ENCODE peak calls at places on chromosome 11, in six cellular contexts. W is colonic mucosa, N is psoas muscle, F is astrocyte of the spinal cord, D is fibroblast of lung, B is GM13977. P is an unnamed sample.

GRCh38 chr11:61817471-61818202 is 834 bp upstream of the FADS1 start:
- DNase-seq in W (no peak), D (no peak), F (no peak), N (no peak), B (no peak), P (no peak)

GRCh38 chr11:13222285-13222684 is 55.3 kb upstream of the BMAL1 start:
- DNase-seq in D (peak), W (no peak), F (no peak), B (no peak), N (no peak), P (no peak)

GRCh38 chr11:35017528-35018342 is 101.3 kb downstream of the PDHX start:
- DNase-seq in D (peak), N (no peak), F (peak), B (no peak), W (no peak), P (no peak)

GRCh38 chr11:34308821-34309585 is 48.8 kb downstream of the ABTB2 start:
- DNase-seq in F (peak), B (no peak), D (peak), N (no peak), W (no peak), P (no peak)

GRCh38 chr11:44731685-44732411 is 5.1 kb downstream of the TSPAN18 start:
- DNase-seq in D (no peak), N (no peak), W (no peak), F (no peak), B (no peak), P (no peak)

GRCh38 chr11:69101100-69101791 is 52.5 kb downstream of the TPCN2 start:
- DNase-seq in F (peak), N (peak), D (peak), W (peak), B (peak), P (peak)

GRCh38 chr11:2652857-2653643 is 46.7 kb downstream of the KCNQ1OT1 start:
- DNase-seq in W (peak), D (no peak), B (peak), N (no peak), F (no peak), P (no peak)

GRCh38 chr11:3809624-3809928 is 1.2 kb downstream of the PGAP2 start:
- DNase-seq in B (no peak), N (no peak), F (no peak), W (no peak), D (no peak), P (no peak)

GRCh38 chr11:76803023-76803422 is 19.9 kb downstream of the TSKU start:
- DNase-seq in F (peak), N (peak), W (peak), D (no peak), B (no peak), P (no peak)

GRCh38 chr11:13705710-13706109 is 37.2 kb downstream of the FAR1 start:
- DNase-seq in D (no peak), W (no peak), F (no peak), B (no peak), N (no peak), P (no peak)

GRCh38 chr11:93648168-93648567 is 13.3 kb upstream of the CEP295 start:
- DNase-seq in F (peak), D (peak), W (no peak), N (no peak), B (no peak), P (no peak)

GRCh38 chr11:16737860-16738197 is 618 bp upstream of the C11orf58 start:
- DNase-seq in N (no peak), F (no peak), B (no peak), D (peak), W (no peak), P (no peak)

GRCh38 chr11:46335858-46336600 is 11.2 kb upstream of the DGKZ start:
- DNase-seq in F (no peak), D (no peak), B (no peak), W (no peak), N (no peak), P (no peak)

GRCh38 chr11:60743058-60743457 is 13.6 kb upstream of the MS4A15 start:
- DNase-seq in F (no peak), D (no peak), B (no peak), W (no peak), N (no peak), P (no peak)

GRCh38 chr11:22778642-22779041 is 51.0 kb downstream of the SVIP start:
- DNase-seq in N (no peak), D (no peak), F (no peak), W (no peak), B (no peak), P (no peak)

GRCh38 chr11:115660072-115660805 is 156.0 kb upstream of the CADM1 start:
- DNase-seq in F (no peak), D (peak), N (no peak), B (no peak), W (no peak), P (no peak)

GRCh38 chr11:88015170-88015569 is 160.1 kb downstream of the RAB38 start:
- DNase-seq in W (no peak), D (no peak), F (no peak), B (no peak), N (no peak), P (no peak)

GRCh38 chr11:65863889-65864757 is 3.9 kb downstream of the MUS81 start:
- DNase-seq in B (no peak), W (no peak), F (no peak), D (no peak), N (no peak), P (no peak)

GRCh38 chr11:26780686-26781085 is 58.8 kb upstream of the SLC5A12 start:
- DNase-seq in W (no peak), F (peak), D (peak), N (no peak), B (no peak), P (no peak)

GRCh38 chr11:96388891-96389603 is 665 bp downstream of the CCDC82 start:
- DNase-seq in D (peak), B (no peak), W (no peak), F (no peak), N (no peak), P (no peak)

GRCh38 chr11:61309739-61310138 is 14.6 kb upstream of the VWCE start:
- DNase-seq in B (no peak), D (no peak), F (no peak), N (no peak), W (no peak), P (no peak)

GRCh38 chr11:103794262-103794661 is 242.2 kb upstream of the DDI1 start:
- DNase-seq in B (no peak), N (no peak), D (peak), F (peak), W (no peak), P (no peak)

GRCh38 chr11:67492801-67493547 is 10.1 kb downstream of the AIP start:
- DNase-seq in W (no peak), D (no peak), B (no peak), F (no peak), N (no peak), P (no peak)

GRCh38 chr11:46951864-46952263 is 15.3 kb downstream of the CSTPP1 start:
- DNase-seq in B (no peak), W (no peak), D (peak), F (peak), N (no peak), P (no peak)

GRCh38 chr11:20226936-20227335 is 66.7 kb upstream of the DBX1 start:
- DNase-seq in F (no peak), D (no peak), W (no peak), N (no peak), B (no peak), P (no peak)

GRCh38 chr11:132049205-132049604 is 678.8 kb downstream of the NTM start:
- DNase-seq in B (no peak), F (no peak), N (no peak), W (no peak), D (no peak), P (no peak)

GRCh38 chr11:44088377-44088776 is 7.1 kb upstream of the EXT2 start:
- DNase-seq in B (no peak), F (no peak), W (no peak), D (no peak), N (no peak), P (no peak)

DNA sequence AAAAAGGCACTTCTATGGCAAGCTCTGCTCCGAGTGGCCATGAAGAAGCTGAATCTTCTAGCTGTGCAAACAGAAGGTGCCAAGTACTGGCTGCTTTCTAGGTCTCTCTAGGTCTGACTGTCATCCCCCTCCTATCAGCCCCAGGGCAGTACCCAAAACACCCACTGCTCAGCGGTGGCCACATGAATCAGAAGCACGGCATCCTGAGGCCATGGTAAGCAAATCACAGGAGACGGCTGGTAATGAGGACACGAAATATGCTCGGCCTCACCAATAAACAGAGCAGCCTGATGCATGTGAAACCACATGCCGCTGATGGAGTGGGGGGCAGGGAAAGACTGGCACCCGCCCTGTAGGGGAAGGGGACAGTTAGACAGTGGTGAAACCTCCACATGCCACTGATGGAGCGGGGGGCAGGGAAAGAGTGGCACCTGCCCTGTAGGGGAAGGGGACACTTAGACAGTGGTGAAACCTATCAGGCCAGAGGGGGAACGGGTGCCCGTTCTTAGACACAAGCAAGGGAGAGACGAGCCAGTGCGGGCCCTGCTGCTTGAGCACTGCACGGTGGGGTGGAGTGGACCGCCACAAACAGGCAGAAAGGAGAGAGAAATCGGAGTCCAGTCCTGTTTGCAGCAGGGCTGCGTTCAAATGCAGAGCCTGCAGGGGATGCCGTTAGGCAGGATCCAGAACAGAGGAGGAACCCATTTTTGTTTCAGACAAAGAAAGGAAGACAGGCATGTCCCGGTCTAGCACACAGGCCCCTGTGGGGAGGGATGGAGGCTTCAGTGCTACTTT is 29.9 kb upstream of the MOB2 start:
- DNase-seq in W (no peak), N (no peak), F (peak), B (no peak), D (peak), P (no peak)
- TF ChIP-seq CTCF in W (no peak), N (no peak), F (no peak), B (no peak), D (no peak), P (no peak)

DNA sequence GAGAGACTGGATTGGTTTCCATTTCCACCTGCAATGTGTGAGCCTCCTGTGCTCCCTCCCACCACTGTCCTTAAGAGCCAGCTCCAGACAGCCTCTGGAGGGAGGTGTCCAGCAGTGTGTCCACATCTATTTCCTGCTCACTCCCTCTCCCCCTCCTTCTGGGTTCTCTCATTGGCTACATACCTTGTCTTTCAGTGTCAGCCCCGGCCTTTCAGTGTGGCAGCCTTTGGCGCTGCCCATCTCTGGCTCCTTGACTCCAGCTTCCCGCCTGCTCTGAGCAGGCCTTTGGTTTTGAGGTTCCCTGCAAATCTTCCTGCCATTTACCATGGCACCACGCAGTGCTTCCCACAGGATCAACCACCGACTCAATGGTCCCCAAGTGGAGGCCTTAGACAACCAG is 19.0 kb upstream of the PTPRJ start:
- DNase-seq in N (no peak), W (no peak), F (no peak), B (no peak), D (no peak), P (no peak)
- TF ChIP-seq CTCF in N (no peak), W (no peak), F (no peak), B (no peak), D (no peak), P (no peak)

DNA sequence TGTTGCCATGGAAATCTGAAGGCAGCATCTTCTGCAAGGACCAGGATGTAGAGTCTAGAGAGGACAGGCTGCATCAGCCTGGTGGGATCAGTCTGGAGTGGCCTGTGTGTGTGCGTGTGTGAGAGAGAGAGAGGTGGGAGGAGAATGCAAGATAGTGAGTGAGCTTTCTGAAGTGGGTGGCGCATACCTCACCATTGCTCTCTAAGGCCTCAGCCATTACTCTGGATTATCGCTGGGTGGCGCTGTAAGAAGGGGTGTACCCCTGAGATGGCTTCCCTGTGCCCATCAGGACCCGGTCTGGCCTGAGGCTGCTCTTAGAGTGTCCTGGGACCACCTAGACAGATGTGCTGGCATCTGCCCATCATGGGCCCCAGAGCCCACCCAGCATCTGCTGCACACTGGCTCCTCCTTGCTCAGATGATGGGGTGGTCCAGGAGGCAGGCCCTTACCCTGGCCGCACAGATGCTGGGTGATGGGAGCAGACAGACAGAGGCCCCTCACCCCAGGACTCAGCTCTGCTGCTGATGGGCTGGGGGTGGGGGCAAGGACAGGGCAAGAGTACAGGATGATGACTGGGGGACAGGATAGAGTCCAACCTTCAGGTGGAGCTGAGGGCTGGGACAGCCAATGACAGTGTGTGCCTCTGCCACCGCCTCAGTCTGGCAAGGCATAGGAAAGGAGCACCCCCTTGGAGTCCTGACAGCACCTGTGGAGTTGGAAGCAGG is 25.7 kb upstream of the TUB start:
- DNase-seq in B (no peak), D (no peak), N (no peak), F (no peak), W (no peak), P (no peak)
- TF ChIP-seq CTCF in B (peak), D (no peak), N (no peak), F (no peak), W (no peak), P (no peak)

DNA sequence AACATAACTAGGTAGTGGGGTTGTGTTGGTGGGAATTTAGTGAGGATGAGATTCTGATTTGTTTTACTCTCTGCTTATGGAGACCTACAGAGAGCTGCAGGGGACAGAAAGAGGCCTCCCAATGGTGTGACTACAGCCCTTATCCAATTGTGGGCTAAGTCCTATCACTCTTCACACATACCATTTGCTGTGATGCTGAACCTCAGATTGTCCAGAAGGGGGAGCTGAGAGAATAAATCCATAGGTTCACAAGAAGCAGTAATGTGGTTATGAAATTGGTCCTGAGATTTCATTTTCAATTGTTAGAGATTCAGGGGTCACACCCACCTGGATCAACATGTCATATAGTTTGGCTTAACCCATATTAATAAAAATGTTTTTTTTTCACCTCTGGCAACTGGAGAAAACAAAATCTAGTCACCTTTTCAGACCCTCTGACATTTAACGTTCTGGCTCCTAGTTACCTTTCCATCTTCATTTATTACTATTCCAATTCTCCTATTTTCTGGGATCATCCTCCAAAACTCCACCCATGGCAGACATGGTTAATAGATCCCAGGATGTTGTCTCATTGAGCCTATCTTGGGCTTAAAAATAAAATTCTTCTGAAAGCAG is 53.3 kb upstream of the PTPN5 start:
- DNase-seq in B (peak), W (no peak), N (no peak), D (peak), F (peak), P (peak)
- TF ChIP-seq CTCF in B (peak), W (peak), N (no peak), D (peak), F (peak), P (peak)

GRCh38 chr11:64629796-64630562 is 39.0 kb downstream of the SLC22A12 start:
- DNase-seq in D (no peak), B (no peak), N (no peak), F (no peak), W (no peak), P (no peak)
- TF ChIP-seq CTCF in D (no peak), B (no peak), N (no peak), F (peak), W (no peak), P (no peak)